ENCODE peak calls at places on chromosome 11, in four cellular contexts. R is heart left ventricle, Q is adrenal gland, Y is NB4. U is an unnamed sample.

GRCh38 chr11:2561283-2562180 is 116.7 kb downstream of the KCNQ1 start:
- DNase-seq in R (peak), Q (no peak), Y (peak), U (peak)

GRCh38 chr11:18617688-18618340 is 16.3 kb downstream of the SPTY2D1 start:
- DNase-seq in R (no peak), Q (no peak), Y (peak), U (no peak)

GRCh38 chr11:67255353-67255752 is 10.9 kb upstream of the GRK2 start:
- DNase-seq in R (no peak), Q (no peak), Y (no peak), U (no peak)

GRCh38 chr11:129331217-129331616 is 44.4 kb upstream of the BARX2 start:
- DNase-seq in R (no peak), Q (no peak), Y (no peak), U (no peak)

GRCh38 chr11:68677432-68677831 is 6.9 kb upstream of the GAL start:
- DNase-seq in R (no peak), Q (peak), Y (peak), U (no peak)

GRCh38 chr11:121741954-121742361 is 289.2 kb upstream of the SORL1-AS1 start:
- DNase-seq in R (peak), Q (peak), Y (no peak), U (no peak)

GRCh38 chr11:113840932-113841664 is 34.3 kb downstream of the USP28 start:
- DNase-seq in R (no peak), Q (no peak), Y (no peak), U (no peak)

GRCh38 chr11:34251640-34251980 is 106.2 kb downstream of the ABTB2 start:
- DNase-seq in R (no peak), Q (no peak), Y (no peak), U (no peak)

GRCh38 chr11:74371269-74372039 is 26.8 kb downstream of the PGM2L1 start:
- DNase-seq in R (no peak), Q (no peak), Y (no peak), U (no peak)

GRCh38 chr11:33258631-33259184 is 1.5 kb downstream of the HIPK3 start:
- DNase-seq in R (no peak), Q (no peak), Y (no peak), U (no peak)

GRCh38 chr11:38089728-38090127 is 1491.7 kb upstream of the RAG2 start:
- DNase-seq in R (no peak), Q (no peak), Y (no peak), U (no peak)

GRCh38 chr11:35085766-35086165 is 53.2 kb upstream of the CD44 start:
- DNase-seq in R (no peak), Q (no peak), Y (no peak), U (no peak)

GRCh38 chr11:126949066-126949945 is 51.3 kb downstream of the KIRREL3 start:
- DNase-seq in R (no peak), Q (no peak), Y (peak), U (no peak)

GRCh38 chr11:30107899-30108298 is 91.1 kb upstream of the KCNA4 start:
- DNase-seq in R (no peak), Q (peak), Y (peak), U (no peak)

GRCh38 chr11:123409456-123409801 is 20.6 kb upstream of the GRAMD1B start:
- DNase-seq in R (no peak), Q (no peak), Y (no peak), U (no peak)

GRCh38 chr11:123408619-123409455 is 21.2 kb upstream of the GRAMD1B start:
- DNase-seq in R (no peak), Q (no peak), Y (no peak), U (no peak)

GRCh38 chr11:123407124-123407995 is 22.7 kb upstream of the GRAMD1B start:
- DNase-seq in R (no peak), Q (peak), Y (peak), U (peak)

GRCh38 chr11:123407996-123408597 is 22.0 kb upstream of the GRAMD1B start:
- DNase-seq in R (no peak), Q (no peak), Y (no peak), U (no peak)

GRCh38 chr11:123409886-123410549 is 20.1 kb upstream of the GRAMD1B start:
- DNase-seq in R (no peak), Q (no peak), Y (no peak), U (no peak)
- TF ChIP-seq CTCF in R (no peak), Q (no peak), Y (no peak), U (no peak)

GRCh38 chr11:109037856-109038780 is 373.2 kb downstream of the DDX10 start:
- DNase-seq in R (no peak), Q (no peak), Y (no peak), U (no peak)

GRCh38 chr11:109043318-109043717 is 378.4 kb downstream of the DDX10 start:
- DNase-seq in R (no peak), Q (no peak), Y (no peak), U (no peak)

GRCh38 chr11:109041876-109042275 is 377.0 kb downstream of the DDX10 start:
- DNase-seq in R (no peak), Q (no peak), Y (no peak), U (no peak)

GRCh38 chr11:109039611-109040010 is 374.7 kb downstream of the DDX10 start:
- DNase-seq in R (no peak), Q (no peak), Y (no peak), U (no peak)

GRCh38 chr11:109040303-109040702 is 375.4 kb downstream of the DDX10 start:
- DNase-seq in R (no peak), Q (no peak), Y (peak), U (no peak)
- TF ChIP-seq CTCF in R (no peak), Q (no peak), Y (peak), U (no peak)

GRCh38 chr11:92140021-92140420 is 84.6 kb upstream of the FAT3 start:
- DNase-seq in R (no peak), Q (no peak), Y (no peak), U (no peak)

GRCh38 chr11:92136792-92137191 is 87.8 kb upstream of the FAT3 start:
- DNase-seq in R (no peak), Q (no peak), Y (peak), U (no peak)

GRCh38 chr11:92141159-92141558 is 83.5 kb upstream of the FAT3 start:
- DNase-seq in R (no peak), Q (no peak), Y (no peak), U (no peak)

GRCh38 chr11:92141725-92142124 is 82.9 kb upstream of the FAT3 start:
- DNase-seq in R (no peak), Q (no peak), Y (no peak), U (no peak)
- TF ChIP-seq CTCF in R (no peak), Q (no peak), Y (no peak), U (no peak)

GRCh38 chr11:119623682-119624081 is 105.3 kb downstream of the NECTIN1 start:
- DNase-seq in R (no peak), Q (no peak), Y (no peak), U (no peak)

GRCh38 chr11:119622454-119623143 is 106.4 kb downstream of the NECTIN1 start:
- DNase-seq in R (no peak), Q (no peak), Y (no peak), U (no peak)

GRCh38 chr11:119625206-119625988 is 103.6 kb downstream of the NECTIN1 start:
- DNase-seq in R (no peak), Q (no peak), Y (no peak), U (no peak)

GRCh38 chr11:119626197-119626909 is 102.6 kb downstream of the NECTIN1 start:
- DNase-seq in R (no peak), Q (peak), Y (no peak), U (no peak)

GRCh38 chr11:119624102-119624615 is 104.8 kb downstream of the NECTIN1 start:
- DNase-seq in R (no peak), Q (no peak), Y (peak), U (no peak)
- TF ChIP-seq CTCF in R (peak), Q (no peak), Y (peak), U (peak)